ENCODE peak calls at places on chromosomes 2 and 18, in five cellular contexts. P is K562, A is H1, M is HepG2, T is SK-N-SH. D is an unnamed sample.

GRCh38 chr18:77100751-77101355 is 31.7 kb downstream of the MBP start:
- DNase-seq in P (no peak), A (no peak), M (no peak), T (no peak), D (no peak)

GRCh38 chr2:204325468-204325867 is 219.8 kb upstream of the PARD3B start:
- DNase-seq in P (peak; percentile 55), A (peak; percentile 44), M (peak; percentile 71), T (peak; percentile 72), D (no peak)

GRCh38 chr2:119485336-119486110 is 38.8 kb downstream of the SCTR start:
- DNase-seq in P (no peak), A (no peak), M (no peak), T (peak; percentile 65), D (no peak)

GRCh38 chr18:46590103-46590502 is 66.9 kb downstream of the LOXHD1 start:
- DNase-seq in P (no peak), A (no peak), M (no peak), T (no peak), D (no peak)

GRCh38 chr18:35220424-35220823 is 20.4 kb upstream of the ZNF397 start:
- DNase-seq in P (no peak), A (no peak), M (no peak), T (no peak), D (no peak)

GRCh38 chr2:157830696-157831570 is 45.2 kb downstream of the ACVR1 start:
- DNase-seq in P (no peak), A (no peak), M (peak; percentile 52), T (no peak), D (no peak)

GRCh38 chr2:210259687-210260086 is 34.4 kb upstream of the ACADL start:
- DNase-seq in P (no peak), A (no peak), M (no peak), T (no peak), D (no peak)

GRCh38 chr2:47520825-47521665 is 118.1 kb downstream of the MSH2 start:
- DNase-seq in P (no peak), A (no peak), M (no peak), T (peak; percentile 96), D (peak; percentile 77)

GRCh38 chr2:96537734-96538486 is 1.4 kb downstream of the ARID5A start:
- DNase-seq in P (no peak), A (no peak), M (no peak), T (peak; percentile 20), D (no peak)

GRCh38 chr2:127128508-127128907 is 21.6 kb upstream of the BIN1 start:
- DNase-seq in P (no peak), A (no peak), M (no peak), T (peak; percentile 74), D (no peak)

GRCh38 chr2:10441966-10442365 is 6.2 kb downstream of the ODC1 start:
- DNase-seq in P (no peak), A (no peak), M (no peak), T (no peak), D (no peak)

GRCh38 chr18:76131738-76132137 is 363.3 kb downstream of the ZNF516 start:
- DNase-seq in P (peak; percentile 8), A (no peak), M (no peak), T (no peak), D (no peak)

GRCh38 chr2:51511002-51511401 is 479.1 kb upstream of the NRXN1 start:
- DNase-seq in P (no peak), A (no peak), M (no peak), T (no peak), D (no peak)

GRCh38 chr18:57581301-57581934 is 5.1 kb downstream of the FECH start:
- DNase-seq in P (no peak), A (no peak), M (no peak), T (no peak), D (no peak)

GRCh38 chr2:75055820-75056675 is 97.6 kb downstream of the POLE4 start:
- DNase-seq in P (no peak), A (peak; percentile 62), M (no peak), T (no peak), D (no peak)

GRCh38 chr2:132668189-132668833 is 1.7 kb downstream of the LYPD1 start:
- DNase-seq in P (no peak), A (no peak), M (no peak), T (peak; percentile 77), D (no peak)
- TF ChIP-seq POLR2AphosphoS5 in P (no peak), A (no peak), M (no peak), T (no peak), D (no peak)

GRCh38 chr2:235116885-235117492 is 165.2 kb downstream of the SH3BP4 start:
- DNase-seq in P (peak; percentile 8), A (no peak), M (peak; percentile 50), T (peak; percentile 51), D (no peak)
- TF ChIP-seq TAF1 in P (no peak), A (no peak), M (no peak), T (no peak), D (no peak)

GRCh38 chr2:43346619-43347018 is 120.2 kb upstream of the ZFP36L2 start:
- DNase-seq in P (no peak), A (no peak), M (no peak), T (no peak), D (no peak)

GRCh38 chr2:43345872-43346271 is 119.5 kb upstream of the ZFP36L2 start:
- DNase-seq in P (no peak), A (no peak), M (no peak), T (no peak), D (no peak)

GRCh38 chr2:43347751-43348150 is 121.3 kb upstream of the ZFP36L2 start:
- DNase-seq in P (no peak), A (no peak), M (no peak), T (no peak), D (no peak)

GRCh38 chr2:43349944-43350343 is 123.5 kb upstream of the ZFP36L2 start:
- DNase-seq in P (no peak), A (no peak), M (peak; percentile 90), T (no peak), D (no peak)

DNA sequence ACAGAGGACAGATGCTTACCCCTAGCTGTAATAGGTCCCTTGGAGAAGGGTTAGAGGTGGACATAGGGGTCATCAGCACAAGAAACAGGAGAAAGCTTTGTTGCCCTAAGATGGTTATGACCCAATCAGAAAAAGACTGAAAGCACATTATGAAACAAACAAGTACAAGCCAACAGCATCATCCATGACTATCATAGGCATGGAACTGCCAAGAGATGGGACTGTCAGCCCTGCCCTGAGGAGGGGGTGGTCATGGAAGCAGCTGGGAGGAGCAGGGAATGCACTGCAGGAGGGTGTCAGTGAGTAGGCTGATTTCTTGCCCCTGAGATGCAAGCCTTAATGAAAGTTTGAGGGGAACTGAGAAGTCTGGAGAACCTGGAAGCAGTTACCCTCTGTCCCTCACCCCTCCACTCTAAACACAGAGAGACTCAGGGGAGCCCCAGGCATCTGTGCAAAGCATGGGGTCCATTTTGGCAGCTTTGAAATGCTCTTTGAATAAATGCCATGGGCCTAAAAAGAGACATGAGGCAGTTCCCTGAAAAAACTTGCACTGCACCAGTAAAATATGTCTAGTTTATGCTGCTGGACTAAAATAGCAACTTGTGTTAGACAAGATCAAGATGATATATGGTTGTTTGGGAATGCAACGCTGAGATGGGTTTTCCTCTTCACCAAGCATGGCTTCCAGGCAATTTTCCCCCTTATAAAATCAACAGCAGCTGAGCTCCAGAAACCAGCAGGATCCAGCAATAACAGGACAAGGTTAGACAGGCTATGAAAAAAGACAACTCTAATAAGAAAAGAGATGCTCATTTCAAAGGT is 122.7 kb upstream of the ZFP36L2 start:
- DNase-seq in P (no peak), A (no peak), M (no peak), T (no peak), D (no peak)
- TF ChIP-seq POLR2AphosphoS5 in P (no peak), A (no peak), M (no peak), T (peak; percentile 46), D (no peak)

GRCh38 chr18:66833646-66834045 is 229.8 kb upstream of the CDH19 start:
- DNase-seq in P (no peak), A (no peak), M (no peak), T (no peak), D (no peak)
- TF ChIP-seq TAF1 in P (no peak), A (no peak), M (no peak), T (no peak), D (no peak)